ENCODE peak calls at places on chromosome 3, in nine cellular contexts. K, N, I, Z, Y, J, Q, X and S are unnamed samples.
A peak's percentile ranks its signal among the peaks of the same experiment; 100 is the strongest.

GRCh38 chr3:52082951-52083350 is 26.6 kb upstream of the DUSP7 start:
- DNase-seq in K (peak; percentile 33), N (no peak), I (no peak), Z (no peak), Y (peak; percentile 9), J (no peak), Q (no peak), X (no peak), S (no peak)

GRCh38 chr3:182485306-182485705 is 308.0 kb upstream of the ATP11B start:
- DNase-seq in K (no peak), N (no peak), I (no peak), Z (no peak), Y (no peak), J (no peak), Q (no peak), X (no peak), S (no peak)

GRCh38 chr3:124588794-124589193 is 141.5 kb upstream of the UMPS start:
- DNase-seq in K (no peak), N (no peak), I (no peak), Z (no peak), Y (no peak), J (no peak), Q (no peak), X (no peak), S (no peak)

GRCh38 chr3:22728406-22728805 is 474.7 kb upstream of the UBE2E2 start:
- DNase-seq in K (no peak), N (no peak), I (no peak), Z (no peak), Y (no peak), J (no peak), Q (no peak), X (no peak), S (no peak)

GRCh38 chr3:8984081-8984480 is 20.8 kb upstream of the RAD18 start:
- DNase-seq in K (no peak), N (no peak), I (no peak), Z (no peak), Y (no peak), J (no peak), Q (no peak), X (no peak), S (no peak)

GRCh38 chr3:85360742-85361387 is 402.1 kb downstream of the CADM2 start:
- DNase-seq in K (peak; percentile 67), N (no peak), I (peak; percentile 1), Z (peak; percentile 12), Y (no peak), J (no peak), Q (peak; percentile 11), X (no peak), S (no peak)

GRCh38 chr3:126544596-126545281 is 14.0 kb downstream of the C3orf22 start:
- DNase-seq in K (no peak), N (no peak), I (no peak), Z (no peak), Y (no peak), J (no peak), Q (no peak), X (no peak), S (no peak)

GRCh38 chr3:50599716-50600118 is 11.9 kb downstream of the CISH start:
- DNase-seq in K (peak; percentile 59), N (no peak), I (no peak), Z (no peak), Y (no peak), J (no peak), Q (no peak), X (no peak), S (no peak)

GRCh38 chr3:71872256-71872655 is 87.3 kb upstream of the PROK2 start:
- DNase-seq in K (no peak), N (no peak), I (no peak), Z (no peak), Y (no peak), J (peak; percentile 16), Q (no peak), X (no peak), S (no peak)

GRCh38 chr3:163838769-163839168 is 1239.5 kb downstream of the SI start:
- DNase-seq in K (no peak), N (no peak), I (no peak), Z (no peak), Y (no peak), J (no peak), Q (no peak), X (no peak), S (no peak)

GRCh38 chr3:143896486-143896885 is 48.2 kb upstream of the SLC9A9 start:
- DNase-seq in K (no peak), N (no peak), I (no peak), Z (no peak), Y (no peak), J (no peak), Q (no peak), X (no peak), S (no peak)

GRCh38 chr3:174863488-174863887 is 4.4 kb downstream of the NAALADL2 start:
- DNase-seq in K (no peak), N (no peak), I (no peak), Z (no peak), Y (no peak), J (no peak), Q (no peak), X (no peak), S (no peak)

GRCh38 chr3:16474304-16474703 is 39.2 kb downstream of the RFTN1 start:
- DNase-seq in K (no peak), N (no peak), I (no peak), Z (no peak), Y (no peak), J (no peak), Q (no peak), X (no peak), S (no peak)

GRCh38 chr3:72665103-72665502 is 183.1 kb downstream of the SHQ1 start:
- DNase-seq in K (no peak), N (no peak), I (no peak), Z (no peak), Y (no peak), J (no peak), Q (no peak), X (no peak), S (no peak)

GRCh38 chr3:158279584-158279983 is 169.7 kb downstream of the RSRC1 start:
- DNase-seq in K (no peak), N (no peak), I (no peak), Z (no peak), Y (no peak), J (no peak), Q (no peak), X (no peak), S (no peak)

GRCh38 chr3:100041328-100041749 is 73.0 kb downstream of the FILIP1L start:
- DNase-seq in K (no peak), N (no peak), I (no peak), Z (no peak), Y (no peak), J (peak; percentile 94), Q (peak; percentile 81), X (no peak), S (peak; percentile 88)

GRCh38 chr3:127929818-127930217 is 14.8 kb downstream of the KBTBD12 start:
- DNase-seq in K (no peak), N (no peak), I (no peak), Z (no peak), Y (no peak), J (no peak), Q (no peak), X (no peak), S (no peak)

GRCh38 chr3:69392850-69393249 is 7.0 kb upstream of the FRMD4B start:
- DNase-seq in K (no peak), N (no peak), I (no peak), Z (no peak), Y (no peak), J (no peak), Q (no peak), X (no peak), S (no peak)

GRCh38 chr3:123781138-123781537 is 103.0 kb downstream of the MYLK start:
- DNase-seq in K (no peak), N (no peak), I (no peak), Z (no peak), Y (no peak), J (no peak), Q (no peak), X (no peak), S (no peak)

GRCh38 chr3:58999134-58999778 is 50.6 kb downstream of the CFAP20DC start:
- DNase-seq in K (no peak), N (no peak), I (no peak), Z (no peak), Y (no peak), J (no peak), Q (no peak), X (no peak), S (no peak)

GRCh38 chr3:50436063-50436674 is 67.3 kb downstream of the CACNA2D2 start:
- DNase-seq in K (peak; percentile 88), N (peak; percentile 53), I (no peak), Z (peak; percentile 80), Y (peak; percentile 43), J (no peak), Q (no peak), X (peak; percentile 79), S (no peak)

GRCh38 chr3:175255698-175256097 is 396.6 kb downstream of the NAALADL2 start:
- DNase-seq in K (no peak), N (no peak), I (no peak), Z (no peak), Y (no peak), J (no peak), Q (no peak), X (no peak), S (no peak)

GRCh38 chr3:197002701-197003454 is 26.7 kb downstream of the MELTF start:
- DNase-seq in K (peak; percentile 92), N (peak; percentile 48), I (no peak), Z (peak; percentile 94), Y (peak; percentile 80), J (peak; percentile 43), Q (peak; percentile 69), X (peak; percentile 85), S (no peak)

GRCh38 chr3:160052385-160053047 is 63.9 kb downstream of the IL12A start:
- DNase-seq in K (no peak), N (no peak), I (no peak), Z (no peak), Y (no peak), J (no peak), Q (peak; percentile 17), X (no peak), S (no peak)

GRCh38 chr3:118412503-118412902 is 622.1 kb downstream of the IGSF11 start:
- DNase-seq in K (no peak), N (no peak), I (no peak), Z (no peak), Y (no peak), J (no peak), Q (no peak), X (no peak), S (no peak)